ENCODE peak calls at places on chromosomes 2 and 18, in four cellular contexts. One of them, this sample, is unnamed.

GRCh38 chr18:80108122-80108536 is 933 bp upstream of the ADNP2 start:
- DNase-seq in progenitor cell of endocrine pancreas: no peak
- DNase-seq in stimulated activated naive CD8-positive, alpha-beta T cell treated with anti-CD3 and anti-CD28 coated beads, Interleukin-15, amount 100 ng/mL, for 72 hours: no peak
- DNase-seq in endodermal cell: no peak
- DNase-seq in this sample: no peak

GRCh38 chr2:28370355-28370754 is 22.3 kb upstream of the FOSL2 start:
- DNase-seq in endodermal cell: peak
- DNase-seq in stimulated activated naive CD8-positive, alpha-beta T cell treated with anti-CD3 and anti-CD28 coated beads, Interleukin-15, amount 100 ng/mL, for 72 hours: no peak
- DNase-seq in progenitor cell of endocrine pancreas: no peak
- DNase-seq in this sample: no peak

GRCh38 chr2:230868947-230869690 is 4.4 kb downstream of the ITM2C start:
- DNase-seq in progenitor cell of endocrine pancreas: no peak
- DNase-seq in stimulated activated naive CD8-positive, alpha-beta T cell treated with anti-CD3 and anti-CD28 coated beads, Interleukin-15, amount 100 ng/mL, for 72 hours: no peak
- DNase-seq in endodermal cell: peak
- DNase-seq in this sample: no peak

GRCh38 chr2:180124273-180124881 is 117.3 kb upstream of the CWC22 start:
- DNase-seq in progenitor cell of endocrine pancreas: no peak
- DNase-seq in endodermal cell: peak
- DNase-seq in stimulated activated naive CD8-positive, alpha-beta T cell treated with anti-CD3 and anti-CD28 coated beads, Interleukin-15, amount 100 ng/mL, for 72 hours: no peak
- DNase-seq in this sample: peak

GRCh38 chr18:46448347-46448746 is 208.7 kb downstream of the LOXHD1 start:
- DNase-seq in endodermal cell: peak
- DNase-seq in stimulated activated naive CD8-positive, alpha-beta T cell treated with anti-CD3 and anti-CD28 coated beads, Interleukin-15, amount 100 ng/mL, for 72 hours: no peak
- DNase-seq in progenitor cell of endocrine pancreas: no peak
- DNase-seq in this sample: no peak

GRCh38 chr2:134208825-134209224 is 45.0 kb upstream of the MGAT5 start:
- DNase-seq in endodermal cell: no peak
- DNase-seq in progenitor cell of endocrine pancreas: no peak
- DNase-seq in stimulated activated naive CD8-positive, alpha-beta T cell treated with anti-CD3 and anti-CD28 coated beads, Interleukin-15, amount 100 ng/mL, for 72 hours: no peak
- DNase-seq in this sample: no peak

GRCh38 chr2:54960118-54960517 is 90.1 kb downstream of the RTN4 start:
- DNase-seq in stimulated activated naive CD8-positive, alpha-beta T cell treated with anti-CD3 and anti-CD28 coated beads, Interleukin-15, amount 100 ng/mL, for 72 hours: no peak
- DNase-seq in progenitor cell of endocrine pancreas: no peak
- DNase-seq in endodermal cell: no peak
- DNase-seq in this sample: no peak

GRCh38 chr2:39728941-39729351 is 50.1 kb downstream of the THUMPD2 start:
- DNase-seq in progenitor cell of endocrine pancreas: peak
- DNase-seq in endodermal cell: peak
- DNase-seq in stimulated activated naive CD8-positive, alpha-beta T cell treated with anti-CD3 and anti-CD28 coated beads, Interleukin-15, amount 100 ng/mL, for 72 hours: peak
- DNase-seq in this sample: peak

GRCh38 chr2:162099836-162100235 is 25.8 kb upstream of the DPP4 start:
- DNase-seq in progenitor cell of endocrine pancreas: no peak
- DNase-seq in stimulated activated naive CD8-positive, alpha-beta T cell treated with anti-CD3 and anti-CD28 coated beads, Interleukin-15, amount 100 ng/mL, for 72 hours: no peak
- DNase-seq in endodermal cell: no peak
- DNase-seq in this sample: no peak

GRCh38 chr2:159879061-159879604 is 81.1 kb upstream of the CD302 start:
- DNase-seq in progenitor cell of endocrine pancreas: no peak
- DNase-seq in endodermal cell: no peak
- DNase-seq in stimulated activated naive CD8-positive, alpha-beta T cell treated with anti-CD3 and anti-CD28 coated beads, Interleukin-15, amount 100 ng/mL, for 72 hours: no peak
- DNase-seq in this sample: no peak

GRCh38 chr2:159229476-159230144 is 56.9 kb downstream of the WDSUB1 start:
- DNase-seq in progenitor cell of endocrine pancreas: no peak
- DNase-seq in stimulated activated naive CD8-positive, alpha-beta T cell treated with anti-CD3 and anti-CD28 coated beads, Interleukin-15, amount 100 ng/mL, for 72 hours: no peak
- DNase-seq in endodermal cell: no peak
- DNase-seq in this sample: no peak

GRCh38 chr2:31660812-31661335 is 80.1 kb upstream of the SRD5A2 start:
- DNase-seq in stimulated activated naive CD8-positive, alpha-beta T cell treated with anti-CD3 and anti-CD28 coated beads, Interleukin-15, amount 100 ng/mL, for 72 hours: no peak
- DNase-seq in progenitor cell of endocrine pancreas: no peak
- DNase-seq in endodermal cell: no peak
- DNase-seq in this sample: no peak

GRCh38 chr2:177143444-177143843 is 69.2 kb upstream of the HNRNPA3 start:
- DNase-seq in endodermal cell: no peak
- DNase-seq in stimulated activated naive CD8-positive, alpha-beta T cell treated with anti-CD3 and anti-CD28 coated beads, Interleukin-15, amount 100 ng/mL, for 72 hours: no peak
- DNase-seq in progenitor cell of endocrine pancreas: no peak
- DNase-seq in this sample: no peak

GRCh38 chr2:208279236-208279635 is 13.2 kb downstream of the PIKFYVE start:
- DNase-seq in stimulated activated naive CD8-positive, alpha-beta T cell treated with anti-CD3 and anti-CD28 coated beads, Interleukin-15, amount 100 ng/mL, for 72 hours: no peak
- DNase-seq in endodermal cell: no peak
- DNase-seq in progenitor cell of endocrine pancreas: no peak
- DNase-seq in this sample: no peak

GRCh38 chr2:234512884-234513669 is 16.2 kb upstream of the ARL4C start:
- DNase-seq in stimulated activated naive CD8-positive, alpha-beta T cell treated with anti-CD3 and anti-CD28 coated beads, Interleukin-15, amount 100 ng/mL, for 72 hours: no peak
- DNase-seq in endodermal cell: no peak
- DNase-seq in progenitor cell of endocrine pancreas: no peak
- DNase-seq in this sample: no peak

This sample was measured in Calu3.